ENCODE peak calls at places on chromosomes 2 and 18, in eight cellular contexts. X is PC-3, N is hepatocyte, I is HCT116, F is MM.1S, Q is SK-N-SH, J is OCI-LY7, P is GM23338. L is an unnamed sample.

GRCh38 chr2:46672752-46673151 is 193.4 kb downstream of the TMEM247 start:
- DNase-seq in X (no peak), N (no peak), I (no peak), F (no peak), Q (no peak), J (no peak), P (peak), L (no peak)

GRCh38 chr18:45518770-45519169 is 96.5 kb upstream of the SLC14A2 start:
- DNase-seq in X (no peak), N (no peak), I (no peak), F (no peak), Q (no peak), J (no peak), P (no peak), L (no peak)

GRCh38 chr2:205133544-205133943 is 548.8 kb upstream of the NRP2 start:
- DNase-seq in X (no peak), N (no peak), I (no peak), F (no peak), Q (peak), J (no peak), P (no peak), L (no peak)

GRCh38 chr2:30756051-30756719 is 51.1 kb downstream of the CAPN13 start:
- DNase-seq in X (peak), N (peak), I (no peak), F (no peak), Q (peak), J (no peak), P (no peak), L (peak)

GRCh38 chr18:52945552-52945951 is 605.6 kb downstream of the DCC start:
- DNase-seq in X (no peak), N (no peak), I (no peak), F (no peak), Q (no peak), J (no peak), P (no peak), L (no peak)

GRCh38 chr2:120253021-120253882 is 600 bp downstream of the RALB start:
- DNase-seq in X (peak), N (peak), I (no peak), F (no peak), Q (peak), J (peak), P (peak), L (peak)

GRCh38 chr2:128733450-128733849 is 414.8 kb upstream of the HS6ST1 start:
- DNase-seq in X (no peak), N (no peak), I (no peak), F (no peak), Q (peak), J (no peak), P (no peak), L (no peak)

GRCh38 chr18:79582978-79583377 is 96.6 kb upstream of the CTDP1 start:
- DNase-seq in X (no peak), N (no peak), I (no peak), F (no peak), Q (no peak), J (no peak), P (no peak), L (no peak)

GRCh38 chr18:50886914-50887313 is 8.0 kb downstream of the ME2 start:
- DNase-seq in X (no peak), N (no peak), I (no peak), F (no peak), Q (no peak), J (no peak), P (no peak), L (no peak)

GRCh38 chr18:4450065-4450676 is 4.9 kb downstream of the DLGAP1 start:
- DNase-seq in X (no peak), N (peak), I (no peak), F (no peak), Q (no peak), J (no peak), P (no peak), L (no peak)

GRCh38 chr2:46547223-46548102 is 68.1 kb downstream of the TMEM247 start:
- DNase-seq in X (no peak), N (no peak), I (no peak), F (no peak), Q (no peak), J (no peak), P (no peak), L (no peak)

GRCh38 chr18:72808688-72809087 is 59.1 kb downstream of the NETO1 start:
- DNase-seq in X (no peak), N (no peak), I (no peak), F (no peak), Q (no peak), J (no peak), P (no peak), L (no peak)

GRCh38 chr2:81835318-81836000 is 1530.9 kb upstream of the LRRTM1 start:
- DNase-seq in X (peak), N (no peak), I (no peak), F (no peak), Q (no peak), J (no peak), P (no peak), L (no peak)

GRCh38 chr2:65662654-65663432 is 230.4 kb upstream of the SPRED2 start:
- DNase-seq in X (peak), N (no peak), I (no peak), F (no peak), Q (no peak), J (no peak), P (no peak), L (peak)

GRCh38 chr2:229674830-229675530 is 39.4 kb downstream of the DNER start:
- DNase-seq in X (peak), N (no peak), I (no peak), F (no peak), Q (no peak), J (no peak), P (no peak), L (no peak)

GRCh38 chr18:13429884-13430510 is 211.4 kb downstream of the LDLRAD4 start:
- DNase-seq in X (no peak), N (no peak), I (no peak), F (no peak), Q (no peak), J (no peak), P (no peak), L (no peak)

GRCh38 chr18:51988277-51988676 is 351.7 kb upstream of the DCC start:
- DNase-seq in X (no peak), N (no peak), I (no peak), F (no peak), Q (no peak), J (no peak), P (no peak), L (no peak)

GRCh38 chr2:144921131-144921530 is 401.2 kb upstream of the ZEB2 start:
- DNase-seq in X (no peak), N (no peak), I (no peak), F (no peak), Q (no peak), J (no peak), P (no peak), L (no peak)

GRCh38 chr2:3679180-3679579 is 21.2 kb downstream of the ALLC start:
- DNase-seq in X (no peak), N (no peak), I (no peak), F (no peak), Q (no peak), J (no peak), P (no peak), L (no peak)

GRCh38 chr2:169038338-169038757 is 7.2 kb upstream of the ABCB11 start:
- DNase-seq in X (peak), N (no peak), I (no peak), F (no peak), Q (no peak), J (no peak), P (no peak), L (peak)

GRCh38 chr2:128306931-128307460 is 11.7 kb downstream of the HS6ST1 start:
- DNase-seq in X (no peak), N (no peak), I (no peak), F (peak), Q (no peak), J (no peak), P (no peak), L (no peak)

GRCh38 chr2:160910681-160911080 is 249.5 kb upstream of the TANK start:
- DNase-seq in X (no peak), N (peak), I (no peak), F (no peak), Q (peak), J (no peak), P (no peak), L (peak)

GRCh38 chr2:239522002-239522739 is 121.4 kb upstream of the HDAC4 start:
- DNase-seq in X (no peak), N (peak), I (no peak), F (no peak), Q (no peak), J (no peak), P (no peak), L (peak)

GRCh38 chr2:238920053-238920452 is 72.2 kb downstream of the TWIST2 start:
- DNase-seq in X (no peak), N (no peak), I (no peak), F (no peak), Q (no peak), J (no peak), P (no peak), L (peak)

GRCh38 chr2:232085179-232085578 is 123.7 kb downstream of the DIS3L2 start:
- DNase-seq in X (no peak), N (no peak), I (no peak), F (no peak), Q (no peak), J (no peak), P (no peak), L (no peak)

GRCh38 chr2:185338104-185338503 is 400.5 kb upstream of the FSIP2 start:
- DNase-seq in X (peak), N (no peak), I (no peak), F (no peak), Q (no peak), J (no peak), P (no peak), L (no peak)

GRCh38 chr2:227880460-227880859 is 9.0 kb downstream of the DAW1 start:
- DNase-seq in X (no peak), N (no peak), I (no peak), F (no peak), Q (no peak), J (no peak), P (no peak), L (no peak)
- TF ChIP-seq EZH2phosphoT487 in X (no peak), N (no peak), I (no peak), F (no peak), Q (no peak), J (no peak), P (no peak), L (no peak)

GRCh38 chr2:6863792-6864191 is 1.9 kb downstream of the CMPK2 start:
- DNase-seq in X (no peak), N (no peak), I (no peak), F (no peak), Q (peak), J (no peak), P (no peak), L (peak)

GRCh38 chr2:6866239-6866745 is 585 bp upstream of the CMPK2 start:
- DNase-seq in X (peak), N (peak), I (peak), F (peak), Q (peak), J (peak), P (peak), L (peak)

GRCh38 chr2:6865346-6866238 is at the start of gene CMPK2:
- DNase-seq in X (peak), N (peak), I (no peak), F (peak), Q (peak), J (peak), P (peak), L (peak)

GRCh38 chr2:6864251-6864758 is 1.4 kb downstream of the CMPK2 start:
- DNase-seq in X (no peak), N (no peak), I (no peak), F (no peak), Q (no peak), J (no peak), P (no peak), L (no peak)

DNA sequence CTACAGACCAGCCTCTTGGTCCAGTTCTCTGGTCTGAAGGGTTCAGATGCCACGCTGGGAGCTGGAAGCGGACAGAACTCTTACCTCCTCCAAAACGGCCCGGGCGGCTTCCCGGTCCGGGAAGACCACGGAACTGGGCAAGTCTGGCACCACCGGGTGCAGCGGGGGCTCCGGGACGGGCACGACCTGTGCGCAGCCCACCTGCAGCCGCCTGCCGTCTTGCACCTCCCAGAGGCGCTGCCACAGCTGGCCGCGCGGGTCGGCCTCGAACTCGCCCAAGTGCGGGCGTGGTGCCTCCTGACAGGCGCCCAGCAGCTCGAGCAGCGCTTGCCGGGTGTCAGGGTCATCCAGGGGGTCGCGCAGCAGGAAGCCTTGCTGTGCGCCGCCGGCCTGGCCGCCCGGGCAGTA is 765 bp downstream of the CMPK2 start:
- DNase-seq in X (no peak), N (no peak), I (no peak), F (no peak), Q (no peak), J (no peak), P (peak), L (no peak)
- H3K27ac ChIP-seq in X (no peak), N (no peak), I (peak), F (no peak), Q (no peak), J (no peak), P (no peak), L (no peak)

GRCh38 chr18:76426738-76427305 is 68.2 kb downstream of the ZNF516 start:
- DNase-seq in X (peak), N (peak), I (peak), F (no peak), Q (peak), J (no peak), P (peak), L (peak)
- TF ChIP-seq EZH2phosphoT487 in X (no peak), N (no peak), I (no peak), F (no peak), Q (no peak), J (no peak), P (no peak), L (no peak)

GRCh38 chr18:40414155-40414754 is 1540.8 kb upstream of the PIK3C3 start:
- DNase-seq in X (peak), N (no peak), I (no peak), F (no peak), Q (no peak), J (no peak), P (no peak), L (peak)
- H3K27ac ChIP-seq in X (no peak), N (no peak), I (no peak), F (no peak), Q (no peak), J (no peak), P (no peak), L (no peak)

GRCh38 chr18:55284614-55285013 is 303.4 kb downstream of the TCF4 start:
- DNase-seq in X (no peak), N (no peak), I (no peak), F (no peak), Q (no peak), J (no peak), P (no peak), L (peak)

GRCh38 chr18:55286257-55286825 is 301.7 kb downstream of the TCF4 start:
- DNase-seq in X (no peak), N (no peak), I (no peak), F (no peak), Q (no peak), J (no peak), P (no peak), L (no peak)

GRCh38 chr18:55283309-55283708 is 304.7 kb downstream of the TCF4 start:
- DNase-seq in X (no peak), N (no peak), I (no peak), F (no peak), Q (no peak), J (no peak), P (no peak), L (no peak)

GRCh38 chr18:55275042-55275897 is 312.7 kb downstream of the TCF4 start:
- DNase-seq in X (peak), N (no peak), I (no peak), F (peak), Q (no peak), J (peak), P (peak), L (peak)

DNA sequence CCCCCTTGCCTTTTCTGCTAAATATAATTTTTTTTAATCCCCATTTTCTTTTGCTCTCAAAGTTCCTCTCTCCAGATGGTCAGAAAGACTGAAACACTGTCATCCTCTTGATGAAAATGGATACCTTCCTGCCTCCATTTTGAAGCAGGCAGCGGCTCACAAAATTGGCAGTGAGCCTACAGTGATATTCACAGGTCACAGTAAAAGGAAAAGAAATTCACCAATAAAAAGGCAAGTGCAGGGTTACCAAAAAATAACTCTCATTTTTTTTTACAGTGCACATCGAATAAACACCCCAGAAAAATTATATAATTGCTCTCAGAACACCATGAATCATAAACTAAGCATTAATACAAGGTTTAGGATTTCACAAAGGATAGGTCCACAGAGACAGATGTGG is 307.5 kb downstream of the TCF4 start:
- DNase-seq in X (no peak), N (no peak), I (no peak), F (no peak), Q (no peak), J (no peak), P (no peak), L (no peak)
- TF ChIP-seq EZH2phosphoT487 in X (no peak), N (no peak), I (no peak), F (no peak), Q (no peak), J (no peak), P (no peak), L (no peak)

GRCh38 chr2:209908511-209908910 is 93.9 kb upstream of the RPE start:
- DNase-seq in X (no peak), N (no peak), I (no peak), F (no peak), Q (no peak), J (no peak), P (no peak), L (no peak)

GRCh38 chr2:209911486-209911885 is 91.0 kb upstream of the RPE start:
- DNase-seq in X (no peak), N (no peak), I (no peak), F (no peak), Q (no peak), J (no peak), P (no peak), L (no peak)

GRCh38 chr2:209907746-209908145 is 94.7 kb upstream of the RPE start:
- DNase-seq in X (no peak), N (no peak), I (no peak), F (no peak), Q (no peak), J (no peak), P (no peak), L (no peak)
- H3K27ac ChIP-seq in X (no peak), N (no peak), I (no peak), F (no peak), Q (no peak), J (no peak), P (no peak), L (no peak)

DNA sequence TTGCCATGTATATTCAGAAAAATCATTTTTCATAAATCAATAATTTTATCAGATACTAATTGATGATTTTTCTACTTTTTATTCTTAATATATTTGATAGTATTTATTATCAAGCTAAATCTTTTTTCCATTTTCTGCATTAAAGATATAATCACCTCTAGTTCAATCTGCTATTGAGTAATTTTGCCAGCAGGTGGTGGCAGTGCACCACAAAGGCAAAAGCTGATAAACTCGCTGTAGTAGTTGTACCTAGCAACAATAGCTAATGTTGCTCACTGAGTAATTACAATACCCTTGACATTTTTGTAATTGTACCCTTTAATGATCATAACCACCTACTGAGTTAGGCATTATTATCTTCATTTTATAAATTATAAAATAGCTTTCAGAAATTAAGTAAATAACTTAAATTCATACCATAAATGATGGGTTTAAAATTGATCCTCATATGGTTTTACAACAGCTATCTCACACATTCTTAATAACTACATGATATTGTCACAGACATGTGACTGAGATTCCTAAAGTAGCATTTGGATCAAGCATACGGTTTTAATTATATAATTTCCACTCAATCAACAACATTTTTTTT is 52.0 kb upstream of the CALCRL start:
- DNase-seq in X (peak), N (peak), I (peak), F (peak), Q (peak), J (peak), P (peak), L (peak)
- TF ChIP-seq EZH2phosphoT487 in X (no peak), N (no peak), I (no peak), F (no peak), Q (no peak), J (no peak), P (no peak), L (no peak)

GRCh38 chr2:225398372-225398771 is 1.1 kb upstream of the NYAP2 start:
- DNase-seq in X (no peak), N (no peak), I (no peak), F (no peak), Q (no peak), J (no peak), P (no peak), L (no peak)

GRCh38 chr2:225401001-225401400 is 1.5 kb downstream of the NYAP2 start:
- DNase-seq in X (no peak), N (no peak), I (no peak), F (no peak), Q (no peak), J (no peak), P (no peak), L (no peak)

GRCh38 chr2:225400546-225400945 is 1.0 kb downstream of the NYAP2 start:
- DNase-seq in X (no peak), N (no peak), I (no peak), F (no peak), Q (no peak), J (no peak), P (no peak), L (no peak)

GRCh38 chr2:225399509-225399908 is at the start of gene NYAP2:
- DNase-seq in X (no peak), N (no peak), I (no peak), F (no peak), Q (peak), J (no peak), P (no peak), L (no peak)

GRCh38 chr2:225400060-225400511 is 576 bp downstream of the NYAP2 start:
- DNase-seq in X (peak), N (peak), I (no peak), F (peak), Q (peak), J (peak), P (peak), L (peak)
- H3K27ac ChIP-seq in X (no peak), N (no peak), I (no peak), F (no peak), Q (peak), J (no peak), P (no peak), L (no peak)

DNA sequence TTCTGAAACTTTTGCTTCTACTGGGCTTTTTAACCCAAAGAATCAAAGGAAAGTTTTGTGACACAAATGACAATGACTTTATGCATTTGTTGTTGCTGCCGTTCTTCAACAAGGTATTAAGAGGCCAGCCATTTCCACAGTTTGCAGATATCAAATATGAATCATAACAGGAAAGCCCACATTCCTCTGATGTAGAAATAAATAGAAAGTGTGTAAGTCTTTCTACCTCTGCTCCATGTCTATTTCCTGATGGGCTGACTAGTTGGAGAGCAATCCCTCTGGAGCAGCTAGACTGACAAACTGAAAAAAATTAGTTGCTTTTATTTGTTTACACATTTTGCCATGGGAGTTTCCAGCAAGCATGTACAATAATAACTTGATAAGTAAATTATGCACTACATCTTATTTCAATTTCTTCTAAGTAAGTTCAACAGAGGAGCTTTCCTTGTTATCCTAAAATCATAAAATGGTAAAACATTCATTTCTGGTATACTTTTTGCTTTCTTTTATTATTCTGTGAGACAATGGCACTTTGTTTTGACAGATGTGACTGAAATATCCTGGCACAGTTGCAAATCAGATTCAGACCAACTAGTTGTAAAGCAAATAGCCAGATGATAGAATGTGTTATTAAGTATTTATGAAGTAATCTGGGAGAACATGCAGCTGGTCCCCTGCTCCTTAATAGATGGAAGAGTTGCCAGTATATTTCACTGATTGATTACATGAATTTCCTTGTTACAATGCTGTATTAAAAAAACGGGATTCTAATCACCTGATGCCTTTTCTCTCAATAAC is 266.7 kb downstream of the METTL4 start:
- DNase-seq in X (peak), N (no peak), I (no peak), F (no peak), Q (no peak), J (no peak), P (no peak), L (peak)
- TF ChIP-seq EZH2phosphoT487 in X (no peak), N (no peak), I (no peak), F (no peak), Q (no peak), J (no peak), P (no peak), L (no peak)